ENCODE peak calls at places on chromosomes 16 and 17, in nine cellular contexts. One of them, this sample, is unnamed.

GRCh38 chr17:47276868-47277267 is 23.2 kb downstream of the ITGB3 start:
- DNase-seq in natural killer cell: no peak
- DNase-seq in neural crest cell: no peak
- DNase-seq in hepatocyte: peak; percentile 61
- DNase-seq in HFF-Myc: peak; percentile 56
- DNase-seq in nephron progenitor cell: peak; percentile 39
- DNase-seq in cardiac fibroblast: peak; percentile 88
- DNase-seq in kidney: peak; percentile 84
- DNase-seq in progenitor cell of endocrine pancreas: no peak
- DNase-seq in this sample: no peak

GRCh38 chr16:23557779-23558330 is 328 bp downstream of the UBFD1 start:
- DNase-seq in hepatocyte: peak; percentile 59
- DNase-seq in HFF-Myc: no peak
- DNase-seq in neural crest cell: no peak
- DNase-seq in natural killer cell: no peak
- DNase-seq in cardiac fibroblast: peak; percentile 42
- DNase-seq in nephron progenitor cell: peak; percentile 63
- DNase-seq in progenitor cell of endocrine pancreas: no peak
- DNase-seq in kidney: no peak
- DNase-seq in this sample: peak; percentile 71

GRCh38 chr16:14362774-14363371 is 267.2 kb downstream of the PARN start:
- DNase-seq in kidney: no peak
- DNase-seq in HFF-Myc: peak; percentile 57
- DNase-seq in progenitor cell of endocrine pancreas: no peak
- DNase-seq in neural crest cell: no peak
- DNase-seq in nephron progenitor cell: no peak
- DNase-seq in natural killer cell: no peak
- DNase-seq in cardiac fibroblast: no peak
- DNase-seq in hepatocyte: no peak
- DNase-seq in this sample: no peak

GRCh38 chr17:33967608-33968349 is 287.3 kb upstream of the CCL2 start:
- DNase-seq in nephron progenitor cell: no peak
- DNase-seq in HFF-Myc: no peak
- DNase-seq in neural crest cell: no peak
- DNase-seq in cardiac fibroblast: no peak
- DNase-seq in kidney: no peak
- DNase-seq in progenitor cell of endocrine pancreas: no peak
- DNase-seq in natural killer cell: no peak
- DNase-seq in hepatocyte: no peak
- DNase-seq in this sample: no peak

GRCh38 chr16:76204249-76204648 is 73.0 kb upstream of the CNTNAP4 start:
- DNase-seq in progenitor cell of endocrine pancreas: no peak
- DNase-seq in kidney: no peak
- DNase-seq in nephron progenitor cell: no peak
- DNase-seq in natural killer cell: no peak
- DNase-seq in hepatocyte: no peak
- DNase-seq in cardiac fibroblast: no peak
- DNase-seq in neural crest cell: no peak
- DNase-seq in HFF-Myc: no peak
- DNase-seq in this sample: no peak

GRCh38 chr17:37791434-37791833 is 46.6 kb upstream of the HNF1B start:
- DNase-seq in nephron progenitor cell: no peak
- DNase-seq in natural killer cell: no peak
- DNase-seq in cardiac fibroblast: peak; percentile 12
- DNase-seq in HFF-Myc: no peak
- DNase-seq in hepatocyte: peak; percentile 23
- DNase-seq in progenitor cell of endocrine pancreas: no peak
- DNase-seq in neural crest cell: no peak
- DNase-seq in kidney: no peak
- DNase-seq in this sample: no peak

GRCh38 chr16:89364603-89365002 is 125.8 kb downstream of the ANKRD11 start:
- DNase-seq in kidney: peak; percentile 22
- DNase-seq in nephron progenitor cell: no peak
- DNase-seq in natural killer cell: no peak
- DNase-seq in progenitor cell of endocrine pancreas: no peak
- DNase-seq in HFF-Myc: no peak
- DNase-seq in neural crest cell: no peak
- DNase-seq in hepatocyte: no peak
- DNase-seq in cardiac fibroblast: peak; percentile 39
- DNase-seq in this sample: no peak

GRCh38 chr17:41645371-41646063 is 21.1 kb upstream of the KRT17 start:
- DNase-seq in natural killer cell: no peak
- DNase-seq in cardiac fibroblast: peak; percentile 46
- DNase-seq in nephron progenitor cell: no peak
- DNase-seq in kidney: no peak
- DNase-seq in neural crest cell: no peak
- DNase-seq in HFF-Myc: no peak
- DNase-seq in progenitor cell of endocrine pancreas: no peak
- DNase-seq in hepatocyte: peak; percentile 62
- DNase-seq in this sample: no peak

DNA sequence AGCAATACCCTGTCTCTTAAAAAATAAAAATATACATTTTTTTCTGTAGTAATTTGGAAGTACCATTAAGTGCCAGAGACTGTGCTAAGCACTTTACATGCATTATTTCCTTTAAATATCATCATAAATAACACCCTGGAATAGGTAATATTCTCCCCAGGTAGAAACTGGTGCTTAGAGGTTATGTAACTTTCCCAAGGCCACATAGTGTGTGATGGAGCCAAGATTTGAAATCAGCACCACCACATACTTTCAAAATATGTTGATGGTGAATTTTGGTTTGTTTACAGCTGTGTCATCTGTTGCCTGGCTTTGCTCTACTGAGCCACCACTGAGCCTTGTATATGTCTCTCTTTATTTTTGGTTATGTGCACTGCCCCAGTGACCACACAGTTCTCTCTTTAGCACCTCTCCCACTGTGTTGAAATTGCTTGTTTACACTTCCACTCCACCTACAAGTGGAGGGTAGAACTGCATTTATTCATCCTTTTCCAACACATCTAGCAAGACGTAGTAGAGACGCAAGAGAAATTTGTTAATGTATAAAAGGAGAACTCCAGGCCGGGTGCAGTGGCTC is 19.0 kb upstream of the NBR1 start:
- DNase-seq in nephron progenitor cell: no peak
- DNase-seq in HFF-Myc: no peak
- DNase-seq in hepatocyte: no peak
- DNase-seq in neural crest cell: no peak
- DNase-seq in cardiac fibroblast: no peak
- DNase-seq in progenitor cell of endocrine pancreas: no peak
- DNase-seq in natural killer cell: no peak
- DNase-seq in kidney: no peak
- DNase-seq in this sample: peak; percentile 4
- TF ChIP-seq CTCF in nephron progenitor cell: no peak
- TF ChIP-seq CTCF in HFF-Myc: no peak
- TF ChIP-seq CTCF in hepatocyte: no peak
- TF ChIP-seq CTCF in neural crest cell: no peak
- TF ChIP-seq CTCF in cardiac fibroblast: no peak
- TF ChIP-seq CTCF in progenitor cell of endocrine pancreas: no peak
- TF ChIP-seq CTCF in natural killer cell: no peak
- TF ChIP-seq CTCF in kidney: no peak
- TF ChIP-seq CTCF in this sample: no peak

GRCh38 chr16:1597154-1597553 is 14.7 kb downstream of the IFT140 start:
- DNase-seq in kidney: no peak
- DNase-seq in natural killer cell: no peak
- DNase-seq in cardiac fibroblast: no peak
- DNase-seq in HFF-Myc: no peak
- DNase-seq in progenitor cell of endocrine pancreas: no peak
- DNase-seq in neural crest cell: no peak
- DNase-seq in nephron progenitor cell: no peak
- DNase-seq in hepatocyte: no peak
- DNase-seq in this sample: no peak
- TF ChIP-seq CTCF in kidney: no peak
- TF ChIP-seq CTCF in natural killer cell: no peak
- TF ChIP-seq CTCF in cardiac fibroblast: no peak
- TF ChIP-seq CTCF in HFF-Myc: no peak
- TF ChIP-seq CTCF in progenitor cell of endocrine pancreas: no peak
- TF ChIP-seq CTCF in neural crest cell: no peak
- TF ChIP-seq CTCF in nephron progenitor cell: no peak
- TF ChIP-seq CTCF in hepatocyte: no peak
- TF ChIP-seq CTCF in this sample: no peak

GRCh38 chr16:11499295-11500089 is 87.2 kb downstream of the LITAF start:
- DNase-seq in HFF-Myc: no peak
- DNase-seq in natural killer cell: no peak
- DNase-seq in progenitor cell of endocrine pancreas: no peak
- DNase-seq in kidney: no peak
- DNase-seq in nephron progenitor cell: no peak
- DNase-seq in hepatocyte: no peak
- DNase-seq in neural crest cell: no peak
- DNase-seq in cardiac fibroblast: no peak
- DNase-seq in this sample: no peak

GRCh38 chr16:11495066-11495407 is 91.7 kb downstream of the LITAF start:
- DNase-seq in hepatocyte: no peak
- DNase-seq in natural killer cell: no peak
- DNase-seq in progenitor cell of endocrine pancreas: no peak
- DNase-seq in HFF-Myc: no peak
- DNase-seq in nephron progenitor cell: no peak
- DNase-seq in neural crest cell: no peak
- DNase-seq in cardiac fibroblast: no peak
- DNase-seq in kidney: no peak
- DNase-seq in this sample: no peak

GRCh38 chr16:11498683-11499082 is 88.0 kb downstream of the LITAF start:
- DNase-seq in nephron progenitor cell: no peak
- DNase-seq in cardiac fibroblast: no peak
- DNase-seq in HFF-Myc: no peak
- DNase-seq in hepatocyte: no peak
- DNase-seq in natural killer cell: no peak
- DNase-seq in progenitor cell of endocrine pancreas: no peak
- DNase-seq in neural crest cell: no peak
- DNase-seq in kidney: no peak
- DNase-seq in this sample: no peak

GRCh38 chr16:11497851-11498289 is 88.8 kb downstream of the LITAF start:
- DNase-seq in natural killer cell: no peak
- DNase-seq in cardiac fibroblast: peak; percentile 70
- DNase-seq in progenitor cell of endocrine pancreas: no peak
- DNase-seq in neural crest cell: no peak
- DNase-seq in kidney: no peak
- DNase-seq in nephron progenitor cell: no peak
- DNase-seq in HFF-Myc: no peak
- DNase-seq in hepatocyte: peak; percentile 66
- DNase-seq in this sample: no peak

DNA sequence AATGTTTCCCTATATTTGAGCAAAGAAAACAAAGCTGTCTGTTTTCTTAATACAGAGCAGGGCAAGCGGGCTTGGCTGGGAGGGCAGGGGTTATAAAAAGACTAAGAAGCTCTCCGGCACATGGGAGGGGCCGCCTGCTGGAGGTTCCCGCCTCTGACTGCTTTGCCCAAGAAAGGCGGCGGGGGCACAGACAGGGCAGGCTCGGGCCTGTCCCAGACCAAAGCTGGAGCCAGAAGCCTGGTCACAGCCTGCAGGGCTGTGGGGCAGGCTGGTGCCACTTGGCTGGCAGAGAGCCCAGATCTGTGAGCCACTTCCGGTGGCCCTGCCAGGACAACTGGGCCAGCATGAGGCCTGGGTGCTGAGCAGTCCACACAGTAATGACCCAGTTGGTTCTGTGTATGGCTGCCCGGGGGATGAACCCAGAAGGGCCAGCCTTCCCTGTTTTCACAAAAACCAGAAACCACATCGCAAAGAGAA is 89.4 kb downstream of the LITAF start:
- DNase-seq in nephron progenitor cell: peak; percentile 57
- DNase-seq in hepatocyte: peak; percentile 80
- DNase-seq in kidney: peak; percentile 96
- DNase-seq in HFF-Myc: no peak
- DNase-seq in progenitor cell of endocrine pancreas: no peak
- DNase-seq in neural crest cell: peak; percentile 41
- DNase-seq in cardiac fibroblast: peak; percentile 78
- DNase-seq in natural killer cell: no peak
- DNase-seq in this sample: no peak
- TF ChIP-seq CTCF in nephron progenitor cell: no peak
- TF ChIP-seq CTCF in hepatocyte: no peak
- TF ChIP-seq CTCF in kidney: no peak
- TF ChIP-seq CTCF in HFF-Myc: no peak
- TF ChIP-seq CTCF in progenitor cell of endocrine pancreas: no peak
- TF ChIP-seq CTCF in neural crest cell: peak; percentile 31
- TF ChIP-seq CTCF in cardiac fibroblast: peak; percentile 18
- TF ChIP-seq CTCF in natural killer cell: no peak
- TF ChIP-seq CTCF in this sample: peak; percentile 44

GRCh38 chr17:44281570-44281969 is 13.6 kb upstream of the SLC4A1 start:
- DNase-seq in cardiac fibroblast: no peak
- DNase-seq in neural crest cell: no peak
- DNase-seq in natural killer cell: no peak
- DNase-seq in nephron progenitor cell: no peak
- DNase-seq in hepatocyte: no peak
- DNase-seq in progenitor cell of endocrine pancreas: no peak
- DNase-seq in kidney: no peak
- DNase-seq in HFF-Myc: no peak
- DNase-seq in this sample: no peak

GRCh38 chr17:44283374-44284023 is 15.6 kb upstream of the SLC4A1 start:
- DNase-seq in HFF-Myc: no peak
- DNase-seq in kidney: no peak
- DNase-seq in hepatocyte: no peak
- DNase-seq in progenitor cell of endocrine pancreas: no peak
- DNase-seq in natural killer cell: no peak
- DNase-seq in cardiac fibroblast: no peak
- DNase-seq in nephron progenitor cell: no peak
- DNase-seq in neural crest cell: no peak
- DNase-seq in this sample: no peak

GRCh38 chr17:44278006-44278405 is 10.1 kb upstream of the SLC4A1 start:
- DNase-seq in progenitor cell of endocrine pancreas: no peak
- DNase-seq in kidney: no peak
- DNase-seq in HFF-Myc: no peak
- DNase-seq in cardiac fibroblast: peak; percentile 8
- DNase-seq in nephron progenitor cell: no peak
- DNase-seq in hepatocyte: no peak
- DNase-seq in natural killer cell: no peak
- DNase-seq in neural crest cell: no peak
- DNase-seq in this sample: no peak

GRCh38 chr17:44280383-44280782 is 12.4 kb upstream of the SLC4A1 start:
- DNase-seq in natural killer cell: no peak
- DNase-seq in neural crest cell: no peak
- DNase-seq in progenitor cell of endocrine pancreas: no peak
- DNase-seq in HFF-Myc: no peak
- DNase-seq in hepatocyte: no peak
- DNase-seq in nephron progenitor cell: no peak
- DNase-seq in cardiac fibroblast: no peak
- DNase-seq in kidney: no peak
- DNase-seq in this sample: no peak

DNA sequence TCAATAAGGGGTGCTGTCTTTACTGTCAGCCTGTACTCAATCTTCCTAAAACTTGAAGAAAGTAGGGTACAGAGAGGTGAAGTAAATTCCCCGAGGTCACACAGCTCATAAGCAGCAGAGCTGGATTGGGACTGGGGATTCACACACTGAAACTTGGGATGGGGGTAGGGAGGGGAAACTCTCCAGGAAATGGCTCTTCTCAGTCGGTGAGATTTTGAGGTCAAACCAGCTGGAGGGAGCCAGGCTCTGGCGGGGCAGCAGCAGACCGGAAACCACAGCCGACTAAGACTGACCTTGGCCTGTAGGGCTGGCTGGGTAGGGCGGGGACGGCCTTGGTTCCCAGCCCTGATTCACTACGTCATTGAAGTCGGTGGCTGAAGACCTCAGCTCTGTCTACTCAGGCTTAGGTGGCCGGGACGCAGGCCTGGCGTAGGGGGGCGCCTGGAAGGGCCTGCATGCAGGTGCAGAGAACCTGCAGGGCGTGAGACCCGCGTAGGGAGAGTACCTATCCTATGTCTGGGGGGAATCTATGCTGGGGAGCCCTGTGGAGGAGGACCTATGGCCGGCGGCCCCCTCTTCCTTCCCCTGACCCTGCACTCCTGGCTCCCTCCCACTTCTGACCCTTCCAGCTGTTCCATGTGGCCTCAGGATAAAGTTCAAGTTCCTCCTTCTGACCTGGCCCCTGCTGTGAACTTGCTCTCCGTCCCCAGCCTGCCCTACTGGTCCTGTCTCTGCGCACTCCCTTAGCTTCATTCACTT is 11.8 kb upstream of the SLC4A1 start:
- DNase-seq in progenitor cell of endocrine pancreas: no peak
- DNase-seq in hepatocyte: peak; percentile 59
- DNase-seq in neural crest cell: peak; percentile 11
- DNase-seq in kidney: peak; percentile 92
- DNase-seq in HFF-Myc: peak; percentile 47
- DNase-seq in natural killer cell: peak; percentile 50
- DNase-seq in nephron progenitor cell: peak; percentile 59
- DNase-seq in cardiac fibroblast: peak; percentile 88
- DNase-seq in this sample: no peak
- TF ChIP-seq CTCF in progenitor cell of endocrine pancreas: no peak
- TF ChIP-seq CTCF in hepatocyte: no peak
- TF ChIP-seq CTCF in neural crest cell: no peak
- TF ChIP-seq CTCF in kidney: no peak
- TF ChIP-seq CTCF in HFF-Myc: no peak
- TF ChIP-seq CTCF in natural killer cell: no peak
- TF ChIP-seq CTCF in nephron progenitor cell: no peak
- TF ChIP-seq CTCF in cardiac fibroblast: no peak
- TF ChIP-seq CTCF in this sample: no peak